ENCODE peak calls at places on chromosome 18, in five cellular contexts. C is H1, D is K562, F is SK-N-SH, S is HepG2. X is an unnamed sample.

GRCh38 chr18:22347624-22348511 is 69.8 kb downstream of the CTAGE1 start:
- DNase-seq in C (no peak), D (no peak), S (no peak), F (no peak), X (no peak)

GRCh38 chr18:14922031-14922430 is 174.1 kb downstream of the ANKRD30B start:
- DNase-seq in F (no peak), S (no peak), D (no peak), C (no peak), X (no peak)

GRCh38 chr18:28767201-28767600 is 590.3 kb upstream of the CDH2 start:
- DNase-seq in D (no peak), C (no peak), F (no peak), S (no peak), X (no peak)

GRCh38 chr18:5611221-5611620 is 67.4 kb upstream of the EPB41L3 start:
- DNase-seq in C (no peak), S (no peak), F (no peak), D (no peak), X (no peak)

GRCh38 chr18:62453864-62454263 is 69.0 kb upstream of the ZCCHC2 start:
- DNase-seq in S (no peak), D (no peak), F (no peak), C (no peak), X (peak; percentile 26)

GRCh38 chr18:61435064-61435652 is 101.9 kb downstream of the CDH20 start:
- DNase-seq in F (peak; percentile 4), S (peak; percentile 27), C (no peak), D (peak; percentile 9), X (no peak)

GRCh38 chr18:489244-490023 is 11.1 kb downstream of the COLEC12 start:
- DNase-seq in C (no peak), S (no peak), D (no peak), F (no peak), X (no peak)

GRCh38 chr18:26057208-26057821 is 33.1 kb downstream of the SS18 start:
- DNase-seq in D (no peak), S (no peak), C (no peak), F (peak; percentile 65), X (no peak)

GRCh38 chr18:62767321-62767720 is 52.0 kb downstream of the PHLPP1 start:
- DNase-seq in S (no peak), D (no peak), F (no peak), C (no peak), X (no peak)

GRCh38 chr18:25724121-25724520 is 366.3 kb downstream of the SS18 start:
- DNase-seq in C (no peak), D (no peak), F (no peak), S (no peak), X (no peak)

GRCh38 chr18:51342815-51343214 is 145.3 kb upstream of the MEX3C start:
- DNase-seq in S (peak; percentile 7), D (no peak), C (no peak), F (no peak), X (no peak)

GRCh38 chr18:52348209-52348608 is 8.2 kb downstream of the DCC start:
- DNase-seq in C (no peak), F (no peak), S (peak; percentile 28), D (peak; percentile 11), X (no peak)

GRCh38 chr18:72155327-72155726 is 388.8 kb downstream of the CBLN2 start:
- DNase-seq in F (no peak), D (no peak), C (no peak), S (no peak), X (no peak)

GRCh38 chr18:23141022-23141999 is 6.0 kb downstream of the CABLES1 start:
- DNase-seq in D (no peak), F (peak; percentile 55), C (no peak), S (peak; percentile 93), X (no peak)

GRCh38 chr18:67104700-67105284 is 411.7 kb downstream of the DSEL start:
- DNase-seq in S (peak; percentile 55), F (peak; percentile 24), C (peak; percentile 25), D (peak; percentile 2), X (no peak)

GRCh38 chr18:24683965-24684364 is 223.5 kb downstream of the HRH4 start:
- DNase-seq in F (no peak), D (no peak), C (no peak), S (no peak), X (no peak)

GRCh38 chr18:53689886-53690285 is 534.6 kb downstream of the MBD2 start:
- DNase-seq in C (no peak), S (no peak), F (peak; percentile 3), D (no peak), X (no peak)

GRCh38 chr18:9323750-9324445 is 10.7 kb upstream of the TWSG1 start:
- DNase-seq in C (no peak), F (no peak), D (no peak), S (no peak), X (no peak)

GRCh38 chr18:4399929-4400328 is 55.2 kb downstream of the DLGAP1 start:
- DNase-seq in C (no peak), D (no peak), F (no peak), S (no peak), X (no peak)

GRCh38 chr18:72460210-72460680 is 83.9 kb downstream of the CBLN2 start:
- DNase-seq in D (no peak), F (no peak), C (no peak), S (no peak), X (no peak)

GRCh38 chr18:43271593-43272432 is 5.5 kb downstream of the SYT4 start:
- DNase-seq in D (peak; percentile 4), S (peak; percentile 35), F (peak; percentile 10), C (no peak), X (no peak)

GRCh38 chr18:59546164-59546563 is 151.1 kb downstream of the CCBE1 start:
- DNase-seq in S (no peak), D (peak; percentile 62), F (no peak), C (no peak), X (no peak)

GRCh38 chr18:37484893-37485834 is 80.4 kb downstream of the CELF4 start:
- DNase-seq in D (peak; percentile 71), S (no peak), F (no peak), C (peak; percentile 43), X (no peak)
- H3K4me3 ChIP-seq in D (peak overlapping the region; percentile 8), S (no peak overlapping the region), F (no peak overlapping the region), C (peak overlapping the region; percentile 7), X (no peak overlapping the region)

DNA sequence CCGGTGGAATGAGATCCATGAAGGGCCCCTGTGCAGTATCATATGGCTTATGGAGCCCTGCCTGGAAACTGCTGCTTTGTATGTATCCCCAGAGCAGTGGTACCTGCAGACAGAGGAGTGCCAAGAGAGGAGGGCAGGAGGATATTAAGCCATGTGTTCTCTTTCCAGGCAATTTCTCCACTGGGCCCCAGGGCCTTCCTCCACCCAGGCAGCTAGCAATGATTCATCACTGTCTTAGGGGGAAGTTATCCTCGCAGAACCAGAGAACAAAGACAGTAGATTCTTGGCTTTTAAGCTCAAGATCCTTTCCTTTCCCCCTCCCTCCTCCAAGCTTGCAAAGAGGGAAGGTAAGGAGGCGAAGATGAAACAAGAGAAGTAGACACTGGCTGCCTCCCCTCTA is 98.1 kb downstream of the LRRC30 start:
- DNase-seq in D (no peak), F (no peak), C (no peak), S (no peak), X (no peak)
- TF ChIP-seq TAF1 in D (no peak), F (no peak), C (no peak), S (no peak), X (no peak)

DNA sequence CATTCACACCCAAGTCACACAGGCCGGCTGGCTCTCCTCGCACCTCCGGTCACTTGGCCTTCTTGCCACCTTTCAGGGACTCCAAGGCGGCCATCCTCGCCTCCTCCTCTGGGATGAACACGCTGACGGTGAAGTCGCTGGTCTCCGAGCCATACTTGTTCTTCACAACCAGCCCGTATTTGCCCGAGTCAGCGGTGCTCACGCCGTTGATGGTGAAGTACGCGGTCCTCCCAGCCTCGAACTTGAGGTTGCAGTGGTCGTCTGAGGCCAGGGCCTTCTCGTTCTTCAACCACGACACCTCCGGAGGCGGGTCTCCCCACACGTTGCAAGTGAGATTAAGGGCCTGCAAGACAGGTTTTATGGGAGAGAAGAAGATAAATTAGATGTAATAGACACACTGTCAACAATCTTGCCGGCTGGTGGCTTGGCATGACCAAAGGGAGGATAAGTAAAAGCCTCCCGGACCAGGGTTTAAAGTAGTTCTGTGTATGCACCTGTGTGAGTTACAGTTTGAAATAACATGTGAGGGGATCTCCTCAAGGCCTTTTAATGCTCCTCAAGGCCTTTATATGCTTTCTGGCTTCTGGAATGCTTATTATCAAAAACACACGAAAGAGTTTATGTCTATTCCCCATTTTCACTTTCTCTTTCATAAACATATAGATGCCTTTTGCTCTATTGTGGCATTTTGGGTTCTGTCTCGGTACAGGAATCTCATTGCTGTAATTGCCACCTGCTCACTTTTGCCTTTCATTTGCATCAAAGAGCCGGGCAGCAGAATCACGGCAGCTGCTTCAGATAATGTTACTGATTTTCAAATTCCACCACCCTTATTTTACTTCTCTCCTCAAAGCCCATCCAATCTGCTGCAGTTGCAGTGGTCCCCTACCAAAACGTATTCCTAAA is 54.5 kb upstream of the LPIN2 start:
- DNase-seq in S (no peak), C (no peak), D (no peak), F (no peak), X (no peak)
- H3K4me3 ChIP-seq in S (no peak overlapping the region), C (no peak overlapping the region), D (no peak overlapping the region), F (no peak overlapping the region), X (no peak overlapping the region)

DNA sequence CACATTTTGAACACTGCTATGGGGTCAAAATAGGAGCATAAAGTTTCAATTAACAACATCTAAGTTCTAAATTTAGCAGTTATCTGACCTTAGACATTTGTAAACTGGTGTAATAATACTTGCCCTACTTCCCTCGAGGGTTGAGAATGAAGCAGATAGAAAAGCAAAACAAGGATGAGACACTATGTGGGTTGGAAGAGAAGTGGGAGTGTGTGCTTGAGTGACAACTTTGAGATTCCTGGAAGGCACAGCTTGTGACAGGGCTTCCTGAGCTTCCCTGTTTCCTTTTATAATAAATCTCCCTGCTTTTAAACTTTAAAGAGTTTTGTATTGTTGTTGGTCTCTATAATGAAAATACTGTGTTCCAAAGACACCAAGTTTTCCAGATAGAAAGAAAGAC is 128.6 kb upstream of the CHST9 start:
- DNase-seq in C (no peak), D (no peak), S (no peak), F (no peak), X (no peak)
- TF ChIP-seq TAF1 in C (no peak), D (no peak), S (no peak), F (no peak), X (no peak)

GRCh38 chr18:49228182-49228581 is 232.3 kb downstream of the DYM start:
- DNase-seq in C (no peak), S (no peak), D (no peak), F (no peak), X (no peak)
- H3K4me3 ChIP-seq in C (no peak overlapping the region), S (no peak overlapping the region), D (no peak overlapping the region), F (no peak overlapping the region), X (no peak overlapping the region)

GRCh38 chr18:3162181-3162580 is 57.6 kb downstream of the MYOM1 start:
- DNase-seq in F (no peak), D (no peak), C (no peak), S (no peak), X (no peak)
- TF ChIP-seq TAF1 in F (no peak), D (no peak), C (no peak), S (no peak), X (no peak)